ENCODE peak calls at places on chromosomes 5 and 9, in six cellular contexts. Z, D, E, M, L and T are unnamed samples.

GRCh38 chr9:135662758-135663450 is at the start of gene LCN9:
- DNase-seq in Z (no peak), D (no peak), E (no peak), M (no peak), L (no peak), T (peak; percentile 65)

GRCh38 chr9:3858961-3859360 is 333.2 kb upstream of the RFX3 start:
- DNase-seq in Z (no peak), D (no peak), E (no peak), M (no peak), L (peak; percentile 37), T (no peak)

GRCh38 chr9:36328798-36329411 is 70.7 kb upstream of the GNE start:
- DNase-seq in Z (no peak), D (peak; percentile 55), E (peak; percentile 58), M (peak; percentile 70), L (peak; percentile 70), T (no peak)

GRCh38 chr5:103785569-103785968 is 223.0 kb upstream of the NUDT12 start:
- DNase-seq in Z (no peak), D (no peak), E (no peak), M (no peak), L (no peak), T (no peak)

GRCh38 chr5:158877124-158877581 is 222.6 kb downstream of the EBF1 start:
- DNase-seq in Z (no peak), D (no peak), E (no peak), M (no peak), L (peak; percentile 36), T (no peak)

GRCh38 chr5:126422994-126423788 is at the start of gene GRAMD2B:
- DNase-seq in Z (peak; percentile 86), D (peak; percentile 74), E (peak; percentile 97), M (peak; percentile 80), L (peak; percentile 93), T (peak; percentile 89)

GRCh38 chr5:76983468-76983867 is 30.6 kb downstream of the CRHBP start:
- DNase-seq in Z (no peak), D (no peak), E (peak; percentile 12), M (no peak), L (no peak), T (no peak)

GRCh38 chr9:26950521-26950920 is 3.5 kb upstream of the PLAA start:
- DNase-seq in Z (no peak), D (no peak), E (peak; percentile 43), M (no peak), L (peak; percentile 18), T (no peak)

GRCh38 chr9:15070716-15071115 is 160.5 kb upstream of the FREM1 start:
- DNase-seq in Z (no peak), D (no peak), E (no peak), M (no peak), L (no peak), T (no peak)

GRCh38 chr9:86262436-86262835 is 3.0 kb upstream of the C9orf153 start:
- DNase-seq in Z (no peak), D (no peak), E (no peak), M (no peak), L (no peak), T (no peak)

GRCh38 chr9:37931586-37931985 is 27.7 kb upstream of the SLC25A51 start:
- DNase-seq in Z (no peak), D (no peak), E (no peak), M (no peak), L (no peak), T (no peak)

GRCh38 chr5:103410174-103410573 is 151.6 kb downstream of the MACIR start:
- DNase-seq in Z (no peak), D (no peak), E (no peak), M (no peak), L (no peak), T (no peak)

GRCh38 chr9:70113403-70114022 is 69.9 kb downstream of the MAMDC2 start:
- DNase-seq in Z (peak; percentile 39), D (no peak), E (no peak), M (no peak), L (peak; percentile 80), T (peak; percentile 82)

GRCh38 chr9:28808042-28808441 is 1234.8 kb upstream of the C9orf72 start:
- DNase-seq in Z (no peak), D (no peak), E (peak; percentile 76), M (no peak), L (no peak), T (no peak)

GRCh38 chr5:151072234-151073025 is 8.4 kb downstream of the TNIP1 start:
- DNase-seq in Z (no peak), D (no peak), E (peak; percentile 88), M (no peak), L (peak; percentile 79), T (no peak)

GRCh38 chr9:37645903-37646506 is 4.7 kb upstream of the FRMPD1 start:
- DNase-seq in Z (no peak), D (no peak), E (no peak), M (no peak), L (no peak), T (no peak)

GRCh38 chr5:179378441-179379271 is 33.4 kb upstream of the ADAMTS2 start:
- DNase-seq in Z (no peak), D (no peak), E (no peak), M (no peak), L (peak; percentile 42), T (no peak)

GRCh38 chr5:135565691-135566421 is 12.9 kb downstream of the CXCL14 start:
- DNase-seq in Z (peak; percentile 75), D (peak; percentile 24), E (peak; percentile 26), M (peak; percentile 53), L (peak; percentile 75), T (peak; percentile 84)

GRCh38 chr9:125462766-125463384 is 201.2 kb downstream of the GAPVD1 start:
- DNase-seq in Z (no peak), D (no peak), E (no peak), M (no peak), L (no peak), T (no peak)

DNA sequence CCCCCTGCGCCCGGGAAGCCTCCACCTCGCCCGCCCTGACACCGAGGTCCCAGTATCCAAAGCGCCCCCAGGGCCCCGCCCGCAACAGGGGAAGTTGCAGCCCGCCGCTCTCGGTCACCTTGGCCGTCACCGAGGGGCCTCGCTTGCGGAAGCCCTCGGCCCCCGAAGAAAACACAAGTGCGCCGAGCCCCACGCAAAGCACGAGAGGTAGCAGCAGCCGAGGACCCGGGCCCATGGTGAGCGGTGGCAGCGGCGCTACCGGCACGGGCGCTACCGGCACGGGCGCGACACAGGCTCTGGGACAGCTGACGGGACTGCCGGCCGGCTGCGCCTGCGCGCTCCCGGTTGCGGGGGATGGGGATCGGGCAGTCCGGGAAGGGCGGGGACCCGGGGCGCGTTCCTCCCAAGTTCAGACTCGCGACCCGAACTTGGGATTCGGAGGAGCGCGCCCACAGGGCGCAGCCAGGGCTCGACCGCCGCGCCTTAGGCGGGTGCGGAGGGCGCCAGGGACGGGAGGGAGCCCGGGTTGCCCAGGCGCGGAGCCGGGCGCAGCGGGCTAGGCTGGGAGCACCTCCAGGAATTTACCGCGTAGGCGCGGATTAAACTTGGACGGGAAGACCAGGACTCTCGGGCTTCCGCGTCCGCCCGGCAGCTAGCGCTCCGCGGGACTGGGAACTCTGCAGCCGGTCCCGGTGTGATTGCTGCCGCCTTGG is at the start of gene PPIC:
- DNase-seq in Z (peak; percentile 90), D (no peak), E (peak; percentile 85), M (no peak), L (peak; percentile 88), T (peak; percentile 95)
- H3K4me3 ChIP-seq in Z (peak within 1 kb of the TSS; percentile 40), D (no peak within 1 kb of the TSS), E (peak within 1 kb of the TSS; percentile 81), M (no peak within 1 kb of the TSS), L (peak within 1 kb of the TSS; percentile 91), T (peak within 1 kb of the TSS; percentile 86)

DNA sequence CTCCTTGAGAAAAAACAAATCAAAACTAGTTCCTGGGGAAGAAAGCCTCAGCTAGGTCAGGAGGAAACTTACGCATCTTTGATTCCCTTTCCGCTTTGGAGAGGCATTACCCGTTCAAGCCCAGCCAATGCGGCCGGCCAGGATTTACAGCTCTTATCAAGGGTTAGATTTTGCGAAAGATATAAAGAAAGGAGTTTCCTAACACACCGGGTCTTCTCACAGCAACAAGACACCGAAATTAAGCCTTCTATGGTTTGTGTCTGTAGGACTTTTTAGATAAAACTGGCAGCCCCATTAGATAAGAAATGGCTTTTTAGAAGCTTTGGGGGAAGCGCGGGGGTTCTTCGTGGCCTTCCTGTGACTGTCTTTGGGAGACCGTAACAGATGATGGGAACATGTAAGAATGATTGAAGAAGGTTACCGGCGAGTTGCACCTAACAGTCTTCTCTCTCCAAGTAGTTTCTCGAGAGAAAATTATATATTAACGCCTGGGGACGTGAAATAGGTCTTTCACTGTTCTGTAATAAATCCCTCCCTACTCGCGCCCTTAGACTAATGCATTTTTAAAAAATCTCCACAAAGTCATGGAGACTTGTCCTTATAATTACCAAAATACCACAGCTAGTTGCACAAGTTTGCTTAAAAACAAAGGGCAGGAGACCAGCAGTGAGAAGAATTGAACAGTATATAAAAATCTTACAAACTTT is 1.3 kb upstream of the ISL1 start:
- DNase-seq in Z (no peak), D (no peak), E (no peak), M (no peak), L (no peak), T (no peak)
- H3K27me3 ChIP-seq in Z (peaks cover 100% of the 10 kb centered on the region), D (peaks cover 18% of the 10 kb centered on the region), E (peaks cover 65% of the 10 kb centered on the region), M (peaks cover 30% of the 10 kb centered on the region), L (peaks cover 91% of the 10 kb centered on the region), T (peaks cover 10% of the 10 kb centered on the region)

DNA sequence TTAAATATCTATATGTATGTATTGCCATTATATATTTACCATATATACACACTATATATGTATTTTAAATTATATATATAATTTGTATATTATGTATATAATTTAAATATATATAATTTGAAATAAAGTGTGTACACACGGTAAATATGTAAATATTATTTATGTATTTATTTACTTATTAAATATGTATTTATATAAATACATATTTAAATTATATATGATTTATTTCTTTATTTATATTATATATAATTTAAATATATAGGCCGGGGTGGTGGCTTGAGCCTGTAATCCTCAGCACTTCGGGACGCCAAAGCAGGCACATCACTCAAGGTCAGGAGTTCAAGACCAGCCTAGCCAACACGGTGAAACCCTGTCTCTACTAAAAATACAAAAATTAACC is 31.3 kb upstream of the LHFPL2 start:
- DNase-seq in Z (no peak), D (no peak), E (no peak), M (no peak), L (no peak), T (no peak)
- H3K4me1 ChIP-seq in Z (no peaks in the 10 kb centered on the region), D (no peaks in the 10 kb centered on the region), E (peaks cover 20% of the 10 kb centered on the region), M (no peaks in the 10 kb centered on the region), L (peaks cover 17% of the 10 kb centered on the region), T (peaks cover 2% of the 10 kb centered on the region)

GRCh38 chr5:41891066-41891707 is 13.0 kb upstream of the RIMOC1 start:
- DNase-seq in Z (no peak), D (no peak), E (no peak), M (no peak), L (no peak), T (no peak)

GRCh38 chr5:41896230-41896629 is 7.9 kb upstream of the RIMOC1 start:
- DNase-seq in Z (no peak), D (no peak), E (no peak), M (no peak), L (no peak), T (no peak)

DNA sequence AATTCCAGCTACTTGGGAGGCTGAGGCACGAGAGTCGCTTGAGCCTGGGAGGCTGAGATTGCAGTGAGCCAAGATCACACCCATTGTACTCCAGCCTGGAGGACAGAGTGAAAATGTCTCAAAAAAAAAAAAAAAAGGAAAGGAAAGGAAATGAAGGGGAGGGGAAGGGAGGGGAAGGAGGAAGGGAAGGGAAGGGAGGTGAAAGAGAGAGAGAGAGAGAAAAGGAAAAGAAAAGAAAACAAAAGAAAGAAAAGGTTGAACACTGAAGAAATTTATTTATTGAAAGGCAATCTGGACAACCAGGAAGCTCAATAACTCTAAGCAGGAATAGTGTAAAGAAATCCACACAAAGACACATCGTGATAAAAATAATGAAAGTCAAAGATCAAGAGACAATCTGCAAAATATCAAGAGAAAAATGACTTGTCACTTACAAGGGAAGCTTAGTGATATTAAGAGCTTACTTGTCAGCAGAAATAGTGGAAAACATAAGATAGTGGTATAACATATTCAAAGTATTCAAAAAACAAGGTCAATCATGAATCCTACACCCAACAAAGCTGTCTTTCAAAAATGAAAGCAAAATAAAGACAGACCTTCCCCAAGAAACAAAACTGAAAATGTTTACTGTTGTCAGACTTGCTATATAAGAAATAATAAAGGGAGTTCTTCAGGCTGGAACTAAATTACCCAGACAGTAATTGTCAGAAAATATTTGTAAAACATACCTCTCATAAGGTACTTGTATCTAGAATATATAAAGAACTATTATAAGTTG is 10.9 kb upstream of the RIMOC1 start:
- DNase-seq in Z (no peak), D (no peak), E (no peak), M (no peak), L (no peak), T (no peak)
- H3K4me3 ChIP-seq in Z (no peak overlapping the region), D (no peak overlapping the region), E (no peak overlapping the region), M (no peak overlapping the region), L (no peak overlapping the region), T (no peak overlapping the region)